ENCODE peak calls at places on chromosome 2, in four cellular contexts. One of them, this sample, is unnamed.

GRCh38 chr2:129887688-129888266 is 91.7 kb upstream of the RAB6C start:
- DNase-seq in activated naive CD4-positive, alpha-beta T cell treated with Interleukin-2 at 50 U/mL for 16 hours: no peak
- DNase-seq in epithelial cell of esophagus: no peak
- DNase-seq in esophagus squamous epithelium: no peak
- DNase-seq in this sample: no peak

GRCh38 chr2:84958135-84959044 is 12.6 kb upstream of the KCMF1 start:
- DNase-seq in epithelial cell of esophagus: peak; percentile 99
- DNase-seq in esophagus squamous epithelium: no peak
- DNase-seq in activated naive CD4-positive, alpha-beta T cell treated with Interleukin-2 at 50 U/mL for 16 hours: no peak
- DNase-seq in this sample: peak; percentile 99

GRCh38 chr2:206423147-206423546 is 20.2 kb upstream of the ADAM23 start:
- DNase-seq in epithelial cell of esophagus: peak; percentile 23
- DNase-seq in activated naive CD4-positive, alpha-beta T cell treated with Interleukin-2 at 50 U/mL for 16 hours: no peak
- DNase-seq in esophagus squamous epithelium: no peak
- DNase-seq in this sample: no peak

GRCh38 chr2:205540066-205540465 is 142.2 kb upstream of the NRP2 start:
- DNase-seq in epithelial cell of esophagus: no peak
- DNase-seq in esophagus squamous epithelium: no peak
- DNase-seq in activated naive CD4-positive, alpha-beta T cell treated with Interleukin-2 at 50 U/mL for 16 hours: no peak
- DNase-seq in this sample: no peak

GRCh38 chr2:228593992-228594391 is 412.5 kb upstream of the SPHKAP start:
- DNase-seq in epithelial cell of esophagus: no peak
- DNase-seq in activated naive CD4-positive, alpha-beta T cell treated with Interleukin-2 at 50 U/mL for 16 hours: no peak
- DNase-seq in esophagus squamous epithelium: no peak
- DNase-seq in this sample: no peak

GRCh38 chr2:86293612-86294011 is 43.8 kb downstream of the REEP1 start:
- DNase-seq in activated naive CD4-positive, alpha-beta T cell treated with Interleukin-2 at 50 U/mL for 16 hours: no peak
- DNase-seq in epithelial cell of esophagus: peak; percentile 18
- DNase-seq in esophagus squamous epithelium: no peak
- DNase-seq in this sample: peak; percentile 15

GRCh38 chr2:147482111-147482510 is 362.7 kb upstream of the ACVR2A start:
- DNase-seq in epithelial cell of esophagus: no peak
- DNase-seq in esophagus squamous epithelium: no peak
- DNase-seq in activated naive CD4-positive, alpha-beta T cell treated with Interleukin-2 at 50 U/mL for 16 hours: no peak
- DNase-seq in this sample: no peak

GRCh38 chr2:10241641-10242430 is 60.9 kb upstream of the HPCAL1 start:
- DNase-seq in esophagus squamous epithelium: no peak
- DNase-seq in activated naive CD4-positive, alpha-beta T cell treated with Interleukin-2 at 50 U/mL for 16 hours: no peak
- DNase-seq in epithelial cell of esophagus: no peak
- DNase-seq in this sample: no peak

GRCh38 chr2:46749042-46749461 is 166.6 kb downstream of the MCFD2 start:
- DNase-seq in epithelial cell of esophagus: peak; percentile 77
- DNase-seq in esophagus squamous epithelium: no peak
- DNase-seq in activated naive CD4-positive, alpha-beta T cell treated with Interleukin-2 at 50 U/mL for 16 hours: no peak
- DNase-seq in this sample: peak; percentile 69